ENCODE peak calls at places on chromosomes 1 and 21, in six cellular contexts. N, C, I, F, T and Z are unnamed samples.

GRCh38 chr1:204304067-204304466 is 55.7 kb downstream of the PLEKHA6 start:
- DNase-seq in F (no peak), T (no peak), C (no peak), N (no peak), I (no peak), Z (no peak)

GRCh38 chr1:34885405-34886247 is 26.1 kb upstream of the SMIM12 start:
- DNase-seq in T (peak; percentile 77), C (no peak), N (peak; percentile 64), I (peak; percentile 70), F (peak; percentile 64), Z (no peak)

GRCh38 chr1:11688506-11688905 is 3.0 kb upstream of the DRAXIN start:
- DNase-seq in T (no peak), F (no peak), I (no peak), C (no peak), N (no peak), Z (no peak)

GRCh38 chr1:996851-997727 is 2.8 kb downstream of the HES4 start:
- DNase-seq in F (no peak), C (no peak), T (peak; percentile 60), N (no peak), I (peak; percentile 64), Z (peak; percentile 70)

GRCh38 chr1:215957692-215958091 is 390.6 kb downstream of the KCTD3 start:
- DNase-seq in I (no peak), F (no peak), T (no peak), N (no peak), C (no peak), Z (no peak)

GRCh38 chr1:178341218-178341956 is 155.4 kb downstream of the CLEC20A start:
- DNase-seq in I (peak; percentile 74), F (peak; percentile 42), C (peak; percentile 25), N (peak; percentile 28), T (no peak), Z (peak; percentile 82)

GRCh38 chr1:97745912-97746311 is 174.9 kb downstream of the DPYD start:
- DNase-seq in N (no peak), I (no peak), T (no peak), F (no peak), C (no peak), Z (no peak)

GRCh38 chr1:202212787-202213186 is 19.2 kb downstream of the LGR6 start:
- DNase-seq in F (no peak), C (no peak), N (no peak), T (no peak), I (no peak), Z (no peak)

GRCh38 chr1:56123421-56123820 is 455.9 kb downstream of the PLPP3 start:
- DNase-seq in N (no peak), T (no peak), C (no peak), I (no peak), F (no peak), Z (no peak)

GRCh38 chr1:24151175-24151533 is 8.2 kb upstream of the IL22RA1 start:
- DNase-seq in F (no peak), I (no peak), T (no peak), C (no peak), N (no peak), Z (no peak)

GRCh38 chr1:109904105-109904817 is 6.4 kb upstream of the CSF1 start:
- DNase-seq in N (no peak), F (no peak), I (no peak), C (no peak), T (no peak), Z (no peak)

GRCh38 chr1:232238009-232238408 is 391.9 kb downstream of the SIPA1L2 start:
- DNase-seq in I (no peak), F (no peak), T (no peak), N (no peak), C (no peak), Z (no peak)

GRCh38 chr1:31324093-31324492 is 27.3 kb downstream of the ZCCHC17 start:
- DNase-seq in I (no peak), T (no peak), F (no peak), C (no peak), N (no peak), Z (no peak)
- TF ChIP-seq CTCF in I (no peak), T (no peak), F (no peak), C (no peak), N (no peak), Z (no peak)

DNA sequence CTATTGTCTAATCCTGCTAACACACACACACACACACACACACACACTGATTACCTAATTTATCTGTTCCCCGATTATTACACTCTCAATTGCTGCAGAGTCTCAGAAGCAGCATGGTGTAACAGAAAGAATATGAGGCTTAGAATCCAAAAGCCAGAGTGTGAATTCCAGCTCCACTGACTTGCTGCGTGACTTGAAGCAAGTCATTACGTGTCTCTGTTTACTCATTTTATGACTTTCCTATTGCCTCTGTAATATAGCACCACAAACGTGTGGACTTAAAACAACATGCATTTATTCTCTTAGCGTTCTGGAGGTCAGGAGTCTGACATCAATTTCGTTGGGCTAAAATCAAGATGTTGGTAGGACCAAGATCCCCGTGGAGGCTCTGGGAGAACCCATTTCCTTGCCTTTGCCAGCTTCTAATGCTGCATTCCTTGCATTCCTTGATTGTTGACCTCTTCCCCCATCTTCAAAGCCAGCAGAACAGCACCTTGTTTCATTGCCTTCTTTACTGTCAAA is 55.9 kb upstream of the ATP5PO start:
- DNase-seq in N (no peak), F (no peak), C (no peak), T (no peak), I (no peak), Z (no peak)
- H3K4me1 ChIP-seq in N (peaks cover 36% of the 10 kb centered on the region), F (peaks cover 52% of the 10 kb centered on the region), C (peaks cover 5% of the 10 kb centered on the region), T (peaks cover 44% of the 10 kb centered on the region), I (peaks cover 14% of the 10 kb centered on the region), Z (peaks cover 15% of the 10 kb centered on the region)

DNA sequence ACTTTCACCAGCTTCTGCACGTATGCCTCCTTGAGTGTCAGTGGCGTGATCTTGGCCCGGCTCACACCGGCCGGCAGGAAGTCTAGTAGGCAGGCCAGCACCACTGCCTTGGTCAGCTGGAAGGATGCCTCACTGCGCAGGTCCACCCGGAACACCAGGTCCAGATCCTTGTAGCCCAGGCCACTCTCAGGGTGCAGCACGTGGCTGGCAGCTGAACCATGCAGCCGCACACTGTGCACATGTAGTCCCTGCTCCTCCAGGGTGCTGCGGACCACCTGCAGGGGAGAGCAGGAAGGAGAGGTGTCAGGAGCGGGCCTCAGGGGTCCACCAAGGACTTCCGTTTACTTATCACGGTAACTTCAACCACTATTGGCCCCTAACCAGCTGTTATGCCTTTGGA is 6.0 kb downstream of the TENT5B start:
- DNase-seq in F (no peak), C (no peak), I (peak; percentile 81), N (no peak), T (peak; percentile 16), Z (no peak)
- H3K4me3 ChIP-seq in F (no peak overlapping the region), C (no peak overlapping the region), I (no peak overlapping the region), N (no peak overlapping the region), T (no peak overlapping the region), Z (no peak overlapping the region)

GRCh38 chr21:39107739-39108138 is 75.5 kb downstream of the PSMG1 start:
- DNase-seq in I (no peak), N (no peak), C (no peak), T (no peak), F (no peak), Z (no peak)

GRCh38 chr21:39109596-39110210 is 73.5 kb downstream of the PSMG1 start:
- DNase-seq in T (no peak), C (no peak), F (no peak), N (no peak), I (no peak), Z (no peak)

GRCh38 chr21:39106881-39107462 is 76.3 kb downstream of the PSMG1 start:
- DNase-seq in N (no peak), I (no peak), F (no peak), T (no peak), C (no peak), Z (no peak)

GRCh38 chr21:39109163-39109530 is 74.1 kb downstream of the PSMG1 start:
- DNase-seq in I (no peak), T (no peak), C (no peak), N (no peak), F (no peak), Z (no peak)

DNA sequence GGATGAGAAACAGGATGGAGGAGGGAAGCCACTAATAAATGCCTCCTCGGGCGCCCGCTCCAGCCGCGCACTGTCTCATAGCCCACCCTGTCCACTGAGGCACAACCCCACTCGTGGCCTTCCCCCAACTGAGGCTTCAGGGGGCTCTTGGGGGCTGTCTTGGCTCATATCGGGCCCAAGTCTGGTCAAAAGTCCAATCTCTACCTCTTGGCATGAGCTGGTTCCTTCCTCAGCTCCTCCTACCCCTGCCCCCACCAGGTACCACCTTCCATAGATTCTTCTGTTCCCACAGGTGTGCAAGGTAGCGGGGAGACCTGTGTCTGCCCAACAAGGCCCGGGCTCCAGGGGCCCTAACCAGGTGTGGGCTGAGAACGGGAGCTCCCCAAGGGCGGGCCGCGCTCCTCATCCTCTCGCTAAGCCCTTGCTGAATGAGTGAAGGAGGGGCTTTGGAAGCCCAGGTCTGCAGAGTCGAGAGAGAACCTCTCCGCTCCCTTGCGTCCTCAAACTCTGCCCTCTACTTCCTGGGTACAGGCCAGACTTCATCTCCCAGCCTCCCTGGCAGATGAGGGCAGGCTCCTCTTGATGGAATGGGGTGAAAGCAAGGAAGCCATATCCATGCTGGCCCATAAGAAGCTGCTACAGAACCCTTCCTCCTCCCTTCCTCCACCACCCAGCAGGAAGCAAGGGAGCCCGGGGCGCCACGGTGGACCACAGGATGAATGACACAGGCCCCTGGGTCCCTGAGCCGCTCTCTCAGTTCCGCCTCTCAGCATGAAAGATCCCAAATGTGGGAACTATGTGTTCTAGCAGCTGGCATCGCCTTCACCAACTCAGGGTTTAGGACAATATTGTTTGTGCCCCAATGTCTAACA is 74.7 kb downstream of the PSMG1 start:
- DNase-seq in F (no peak), C (no peak), T (no peak), N (no peak), I (no peak), Z (no peak)
- TF ChIP-seq CTCF in F (no peak), C (no peak), T (no peak), N (no peak), I (no peak), Z (no peak)

DNA sequence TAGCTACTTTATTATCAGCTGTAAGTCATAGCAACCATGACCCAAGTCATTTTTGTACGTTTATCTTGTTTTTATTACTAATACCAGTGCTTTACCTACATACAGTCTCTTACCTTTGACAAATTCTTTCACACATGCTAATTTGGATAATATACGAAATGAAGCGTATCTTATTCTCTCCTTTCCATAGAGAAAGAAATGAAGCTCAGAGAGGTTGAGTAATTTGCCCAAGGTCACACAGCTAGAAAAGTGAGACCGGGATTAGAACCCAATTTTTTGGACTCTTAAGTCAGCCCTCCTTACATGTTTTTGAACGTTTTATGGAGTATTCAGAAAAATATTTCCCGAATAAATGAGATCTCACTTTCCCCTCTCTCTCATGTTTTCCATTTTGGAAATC is 52.6 kb downstream of the OLIG1 start:
- DNase-seq in T (no peak), I (no peak), F (no peak), C (no peak), N (no peak), Z (no peak)
- H3K4me1 ChIP-seq in T (peaks cover 5% of the 10 kb centered on the region), I (peaks cover 5% of the 10 kb centered on the region), F (peaks cover 7% of the 10 kb centered on the region), C (no peaks in the 10 kb centered on the region), N (peaks cover 7% of the 10 kb centered on the region), Z (peaks cover 2% of the 10 kb centered on the region)

DNA sequence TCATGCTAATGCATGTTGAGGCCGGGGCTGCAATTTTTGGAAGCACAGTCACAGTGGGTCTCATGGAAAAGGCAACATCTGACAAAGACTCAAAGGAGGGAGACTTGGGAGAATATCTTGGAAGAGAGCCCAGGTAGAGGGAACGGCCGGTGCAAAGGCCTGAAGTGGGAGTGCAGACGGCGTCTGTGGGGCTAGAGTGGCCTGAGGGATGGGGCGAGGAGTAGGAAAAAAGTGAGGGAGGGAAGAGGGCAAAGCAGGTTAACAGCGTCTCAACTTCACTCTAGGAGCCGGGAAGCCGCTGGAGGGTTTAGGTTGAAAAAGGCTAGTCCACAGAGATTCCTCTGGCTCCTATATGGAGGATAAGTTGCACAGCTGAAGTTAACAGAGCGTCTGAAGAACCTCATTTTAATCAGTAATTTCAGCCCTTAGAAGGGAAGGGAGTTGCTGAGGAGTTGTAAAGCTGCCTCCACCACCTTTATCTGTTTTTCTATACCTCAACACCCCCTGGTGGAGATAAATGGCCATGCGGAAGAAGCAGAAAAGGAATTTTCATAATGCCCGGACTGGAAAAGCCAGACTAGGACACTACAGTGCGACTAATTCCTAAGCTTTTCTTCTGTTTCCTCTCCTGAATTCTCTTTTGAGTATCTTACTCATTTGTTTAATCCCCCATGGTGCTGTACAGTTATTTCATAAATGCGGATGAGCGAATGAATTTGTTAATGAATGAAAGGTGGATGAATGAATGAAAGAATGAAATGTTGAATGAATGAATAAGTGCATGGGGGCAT is 78.7 kb upstream of the ZNF281 start:
- DNase-seq in T (no peak), F (no peak), C (peak; percentile 30), I (no peak), N (no peak), Z (no peak)
- H3K4me3 ChIP-seq in T (no peak overlapping the region), F (no peak overlapping the region), C (no peak overlapping the region), I (no peak overlapping the region), N (no peak overlapping the region), Z (no peak overlapping the region)